ENCODE peak calls at places on chromosomes 3 and 15, in five cellular contexts. One of them, this sample, is unnamed.

GRCh38 chr15:75362642-75363249 is 5.7 kb downstream of the MAN2C1 start:
- DNase-seq in HFF-Myc: no peak
- DNase-seq in activated T-cell treated with anti-CD3 and anti-CD28 coated beads for 48 hours: no peak
- DNase-seq in SK-N-DZ: no peak
- DNase-seq in stimulated activated CD8-positive, alpha-beta memory T cell treated with anti-CD3 and anti-CD28 coated beads, Interleukin-4, amount 100 ng/mL, for 1 hour: no peak
- DNase-seq in this sample: no peak

GRCh38 chr3:177109688-177110087 is 87.6 kb downstream of the TBL1XR1 start:
- DNase-seq in SK-N-DZ: no peak
- DNase-seq in HFF-Myc: no peak
- DNase-seq in stimulated activated CD8-positive, alpha-beta memory T cell treated with anti-CD3 and anti-CD28 coated beads, Interleukin-4, amount 100 ng/mL, for 1 hour: no peak
- DNase-seq in activated T-cell treated with anti-CD3 and anti-CD28 coated beads for 48 hours: no peak
- DNase-seq in this sample: no peak

GRCh38 chr3:185807455-185808068 is 17.3 kb downstream of the IGF2BP2 start:
- DNase-seq in stimulated activated CD8-positive, alpha-beta memory T cell treated with anti-CD3 and anti-CD28 coated beads, Interleukin-4, amount 100 ng/mL, for 1 hour: no peak
- DNase-seq in HFF-Myc: peak; percentile 72
- DNase-seq in SK-N-DZ: no peak
- DNase-seq in activated T-cell treated with anti-CD3 and anti-CD28 coated beads for 48 hours: no peak
- DNase-seq in this sample: peak; percentile 65

GRCh38 chr15:49809894-49810594 is 189.2 kb downstream of the DTWD1 start:
- DNase-seq in activated T-cell treated with anti-CD3 and anti-CD28 coated beads for 48 hours: no peak
- DNase-seq in SK-N-DZ: no peak
- DNase-seq in stimulated activated CD8-positive, alpha-beta memory T cell treated with anti-CD3 and anti-CD28 coated beads, Interleukin-4, amount 100 ng/mL, for 1 hour: no peak
- DNase-seq in HFF-Myc: no peak
- DNase-seq in this sample: no peak

GRCh38 chr3:112539825-112540517 is 21.8 kb downstream of the ATG3 start:
- DNase-seq in HFF-Myc: no peak
- DNase-seq in SK-N-DZ: no peak
- DNase-seq in activated T-cell treated with anti-CD3 and anti-CD28 coated beads for 48 hours: no peak
- DNase-seq in stimulated activated CD8-positive, alpha-beta memory T cell treated with anti-CD3 and anti-CD28 coated beads, Interleukin-4, amount 100 ng/mL, for 1 hour: no peak
- DNase-seq in this sample: no peak

GRCh38 chr15:58357529-58358476 is 74.0 kb upstream of the LIPC start:
- DNase-seq in activated T-cell treated with anti-CD3 and anti-CD28 coated beads for 48 hours: no peak
- DNase-seq in HFF-Myc: no peak
- DNase-seq in stimulated activated CD8-positive, alpha-beta memory T cell treated with anti-CD3 and anti-CD28 coated beads, Interleukin-4, amount 100 ng/mL, for 1 hour: no peak
- DNase-seq in SK-N-DZ: no peak
- DNase-seq in this sample: no peak

GRCh38 chr3:50242778-50243551 is 7.0 kb downstream of the GNAI2 start:
- DNase-seq in SK-N-DZ: no peak
- DNase-seq in HFF-Myc: no peak
- DNase-seq in stimulated activated CD8-positive, alpha-beta memory T cell treated with anti-CD3 and anti-CD28 coated beads, Interleukin-4, amount 100 ng/mL, for 1 hour: no peak
- DNase-seq in activated T-cell treated with anti-CD3 and anti-CD28 coated beads for 48 hours: peak; percentile 33
- DNase-seq in this sample: peak; percentile 87

GRCh38 chr3:10308678-10309077 is 12.2 kb downstream of the SEC13 start:
- DNase-seq in SK-N-DZ: no peak
- DNase-seq in activated T-cell treated with anti-CD3 and anti-CD28 coated beads for 48 hours: no peak
- DNase-seq in stimulated activated CD8-positive, alpha-beta memory T cell treated with anti-CD3 and anti-CD28 coated beads, Interleukin-4, amount 100 ng/mL, for 1 hour: no peak
- DNase-seq in HFF-Myc: no peak
- DNase-seq in this sample: no peak

GRCh38 chr3:45793482-45794176 is 2.7 kb downstream of the SLC6A20 start:
- DNase-seq in activated T-cell treated with anti-CD3 and anti-CD28 coated beads for 48 hours: no peak
- DNase-seq in stimulated activated CD8-positive, alpha-beta memory T cell treated with anti-CD3 and anti-CD28 coated beads, Interleukin-4, amount 100 ng/mL, for 1 hour: no peak
- DNase-seq in HFF-Myc: no peak
- DNase-seq in SK-N-DZ: no peak
- DNase-seq in this sample: no peak

GRCh38 chr15:85496551-85497545 is 116.4 kb downstream of the AKAP13 start:
- DNase-seq in activated T-cell treated with anti-CD3 and anti-CD28 coated beads for 48 hours: no peak
- DNase-seq in SK-N-DZ: peak; percentile 95
- DNase-seq in HFF-Myc: no peak
- DNase-seq in stimulated activated CD8-positive, alpha-beta memory T cell treated with anti-CD3 and anti-CD28 coated beads, Interleukin-4, amount 100 ng/mL, for 1 hour: no peak
- DNase-seq in this sample: no peak

GRCh38 chr15:77037475-77038209 is 33.3 kb downstream of the TSPAN3 start:
- DNase-seq in HFF-Myc: no peak
- DNase-seq in stimulated activated CD8-positive, alpha-beta memory T cell treated with anti-CD3 and anti-CD28 coated beads, Interleukin-4, amount 100 ng/mL, for 1 hour: no peak
- DNase-seq in activated T-cell treated with anti-CD3 and anti-CD28 coated beads for 48 hours: no peak
- DNase-seq in SK-N-DZ: no peak
- DNase-seq in this sample: no peak

GRCh38 chr15:59825926-59826325 is 136.8 kb upstream of the BNIP2 start:
- DNase-seq in activated T-cell treated with anti-CD3 and anti-CD28 coated beads for 48 hours: no peak
- DNase-seq in SK-N-DZ: no peak
- DNase-seq in stimulated activated CD8-positive, alpha-beta memory T cell treated with anti-CD3 and anti-CD28 coated beads, Interleukin-4, amount 100 ng/mL, for 1 hour: no peak
- DNase-seq in HFF-Myc: no peak
- DNase-seq in this sample: no peak

GRCh38 chr3:31377045-31377642 is 155.6 kb upstream of the STT3B start:
- DNase-seq in SK-N-DZ: no peak
- DNase-seq in activated T-cell treated with anti-CD3 and anti-CD28 coated beads for 48 hours: no peak
- DNase-seq in HFF-Myc: peak; percentile 33
- DNase-seq in stimulated activated CD8-positive, alpha-beta memory T cell treated with anti-CD3 and anti-CD28 coated beads, Interleukin-4, amount 100 ng/mL, for 1 hour: no peak
- DNase-seq in this sample: no peak

GRCh38 chr15:67465196-67465952 is 55.6 kb upstream of the C15orf61 start:
- DNase-seq in SK-N-DZ: no peak
- DNase-seq in HFF-Myc: no peak
- DNase-seq in activated T-cell treated with anti-CD3 and anti-CD28 coated beads for 48 hours: no peak
- DNase-seq in stimulated activated CD8-positive, alpha-beta memory T cell treated with anti-CD3 and anti-CD28 coated beads, Interleukin-4, amount 100 ng/mL, for 1 hour: no peak
- DNase-seq in this sample: no peak

GRCh38 chr3:106386050-106386449 is 517.2 kb upstream of the CBLB start:
- DNase-seq in stimulated activated CD8-positive, alpha-beta memory T cell treated with anti-CD3 and anti-CD28 coated beads, Interleukin-4, amount 100 ng/mL, for 1 hour: no peak
- DNase-seq in SK-N-DZ: peak; percentile 97
- DNase-seq in HFF-Myc: no peak
- DNase-seq in activated T-cell treated with anti-CD3 and anti-CD28 coated beads for 48 hours: no peak
- DNase-seq in this sample: no peak

GRCh38 chr3:14410501-14411165 is 8.2 kb downstream of the SLC6A6 start:
- DNase-seq in activated T-cell treated with anti-CD3 and anti-CD28 coated beads for 48 hours: peak; percentile 30
- DNase-seq in SK-N-DZ: no peak
- DNase-seq in HFF-Myc: no peak
- DNase-seq in stimulated activated CD8-positive, alpha-beta memory T cell treated with anti-CD3 and anti-CD28 coated beads, Interleukin-4, amount 100 ng/mL, for 1 hour: no peak
- DNase-seq in this sample: no peak

This sample was measured in pulmonary artery endothelial cell.